ENCODE peak calls at places on chromosomes 12 and 14, in four cellular contexts. Q is mucosa of descending colon, K is fibroblast of the conjunctiva, E is dorsolateral prefrontal cortex. W is an unnamed sample.

GRCh38 chr12:58309806-58310205 is 368.4 kb downstream of the ATP23 start:
- DNase-seq in Q (no peak), K (no peak), E (no peak), W (no peak)

GRCh38 chr14:43359317-43359716 is 1147.8 kb downstream of the FSCB start:
- DNase-seq in E (no peak), K (no peak), Q (no peak), W (no peak)

GRCh38 chr14:79193689-79194477 is 1017.4 kb downstream of the DIO2 start:
- DNase-seq in Q (no peak), E (no peak), K (no peak), W (no peak)

GRCh38 chr14:102557434-102558226 is 34.8 kb upstream of the RCOR1 start:
- DNase-seq in K (no peak), Q (no peak), E (no peak), W (no peak)

GRCh38 chr12:72491399-72491798 is 219.2 kb downstream of the TRHDE start:
- DNase-seq in E (no peak), Q (no peak), K (peak), W (no peak)

GRCh38 chr12:40502322-40502721 is 189.9 kb upstream of the CNTN1 start:
- DNase-seq in E (no peak), Q (no peak), K (no peak), W (no peak)

GRCh38 chr14:88005978-88006851 is 1.3 kb downstream of the GPR65 start:
- DNase-seq in K (no peak), Q (peak), E (no peak), W (no peak)

GRCh38 chr14:104294628-104294982 is 156.2 kb downstream of the KIF26A start:
- DNase-seq in E (no peak), K (no peak), Q (peak), W (no peak)

GRCh38 chr14:73814158-73814557 is 37.5 kb upstream of the PTGR2 start:
- DNase-seq in K (no peak), Q (no peak), E (no peak), W (no peak)

GRCh38 chr12:6536894-6537579 is 2.7 kb downstream of the GAPDH start:
- DNase-seq in E (no peak), K (no peak), Q (no peak), W (no peak)

GRCh38 chr12:45959728-45960127 is 30.6 kb downstream of the SCAF11 start:
- DNase-seq in E (no peak), K (no peak), Q (peak), W (no peak)

GRCh38 chr14:59484611-59485174 is 376 bp downstream of the JKAMP start:
- DNase-seq in K (no peak), Q (no peak), E (no peak), W (no peak)

GRCh38 chr14:75231320-75231719 is 47.3 kb upstream of the FOS start:
- DNase-seq in Q (no peak), E (no peak), K (no peak), W (no peak)

GRCh38 chr12:98916106-98916505 is 271.0 kb downstream of the APAF1 start:
- DNase-seq in Q (no peak), E (no peak), K (no peak), W (no peak)

GRCh38 chr14:100628225-100628624 is 41.0 kb upstream of the BEGAIN start:
- DNase-seq in K (no peak), E (no peak), Q (no peak), W (no peak)

GRCh38 chr12:113157218-113157859 is 7.8 kb downstream of the CFAP73 start:
- DNase-seq in K (no peak), Q (no peak), E (no peak), W (no peak)

GRCh38 chr14:73634333-73634833 is 10.4 kb upstream of the DNAL1 start:
- DNase-seq in K (no peak), Q (peak), E (peak), W (peak)

GRCh38 chr12:27940756-27941402 is 31.7 kb downstream of the PTHLH start:
- DNase-seq in K (peak), Q (peak), E (peak), W (peak)

GRCh38 chr12:59634254-59634653 is 38.4 kb downstream of the SLC16A7 start:
- DNase-seq in Q (no peak), K (no peak), E (no peak), W (no peak)

GRCh38 chr14:91956616-91957015 is 9.1 kb upstream of the FBLN5 start:
- DNase-seq in E (no peak), K (no peak), Q (no peak), W (no peak)

GRCh38 chr14:24695265-24696241 is 61.6 kb upstream of the GZMB start:
- DNase-seq in Q (peak), K (no peak), E (no peak), W (no peak)

GRCh38 chr12:121001060-121001459 is 15.2 kb downstream of the C12orf43 start:
- DNase-seq in Q (no peak), K (no peak), E (no peak), W (no peak)

GRCh38 chr14:61417141-61417540 is 95.8 kb downstream of the PRKCH start:
- DNase-seq in K (no peak), Q (no peak), E (no peak), W (no peak)

GRCh38 chr14:36818794-36819384 is 157.2 kb downstream of the PAX9 start:
- DNase-seq in K (no peak), E (no peak), Q (no peak), W (no peak)

GRCh38 chr12:104215638-104216297 is at the start of gene TXNRD1:
- DNase-seq in K (peak), Q (peak), E (peak), W (peak)

GRCh38 chr14:70707138-70708038 is 65.7 kb downstream of the TTC9 start:
- DNase-seq in Q (no peak), E (peak), K (no peak), W (no peak)

GRCh38 chr12:19312637-19313036 is 126.7 kb upstream of the AEBP2 start:
- DNase-seq in K (no peak), Q (no peak), E (no peak), W (no peak)

GRCh38 chr12:91556909-91557308 is 374.3 kb upstream of the DCN start:
- DNase-seq in E (no peak), K (no peak), Q (peak), W (no peak)

GRCh38 chr14:66066991-66067788 is 419.0 kb upstream of the CCDC196 start:
- DNase-seq in K (peak), E (no peak), Q (no peak), W (no peak)

GRCh38 chr12:121812320-121812871 is 8.6 kb downstream of the SETD1B start:
- DNase-seq in E (peak), Q (peak), K (no peak), W (peak)

GRCh38 chr14:105210266-105211025 is 29.3 kb upstream of the NUDT14 start:
- DNase-seq in E (no peak), Q (no peak), K (no peak), W (no peak)

GRCh38 chr12:131096681-131097181 is 143.0 kb downstream of the ADGRD1 start:
- DNase-seq in E (peak), K (no peak), Q (no peak), W (no peak)